ENCODE peak calls at places on chromosomes 2 and 18, in eight cellular contexts. C is spleen, Z is GM23338, S is IMR-90, Y is AG04450, W is body of pancreas, E is upper lobe of left lung, X is transverse colon. O is an unnamed sample.

GRCh38 chr2:77552956-77553355 is 30.8 kb upstream of the LRRTM4 start:
- DNase-seq in C (no peak), Z (no peak), S (no peak), Y (no peak), W (no peak), E (no peak), X (no peak), O (no peak)

GRCh38 chr18:30485078-30485477 is 557.5 kb downstream of the DSC3 start:
- DNase-seq in C (no peak), Z (no peak), S (no peak), Y (no peak), W (no peak), E (no peak), X (no peak), O (no peak)

GRCh38 chr2:110854355-110855081 is 122.1 kb downstream of the ACOXL start:
- DNase-seq in C (no peak), Z (peak), S (no peak), Y (no peak), W (no peak), E (no peak), X (no peak), O (peak)

GRCh38 chr18:34709104-34709503 is 994 bp upstream of the DTNA start:
- DNase-seq in C (no peak), Z (no peak), S (peak), Y (peak), W (no peak), E (no peak), X (no peak), O (no peak)

GRCh38 chr18:35671952-35672603 is 90.5 kb downstream of the GALNT1 start:
- DNase-seq in C (no peak), Z (no peak), S (peak), Y (no peak), W (no peak), E (no peak), X (no peak), O (no peak)

GRCh38 chr2:240949791-240950705 is 43.9 kb downstream of the CROCC2 start:
- DNase-seq in C (no peak), Z (no peak), S (no peak), Y (no peak), W (no peak), E (no peak), X (peak), O (peak)

GRCh38 chr2:225995788-225996476 is 596.4 kb downstream of the NYAP2 start:
- DNase-seq in C (no peak), Z (no peak), S (peak), Y (no peak), W (no peak), E (no peak), X (no peak), O (no peak)

GRCh38 chr2:31831585-31831984 is 179.2 kb downstream of the MEMO1 start:
- DNase-seq in C (no peak), Z (no peak), S (peak), Y (no peak), W (no peak), E (no peak), X (no peak), O (no peak)

GRCh38 chr2:205411558-205411957 is 270.7 kb upstream of the NRP2 start:
- DNase-seq in C (no peak), Z (no peak), S (no peak), Y (no peak), W (peak), E (no peak), X (peak), O (no peak)

GRCh38 chr2:174836345-174836999 is 72.2 kb upstream of the CHRNA1 start:
- DNase-seq in C (no peak), Z (no peak), S (peak), Y (peak), W (no peak), E (no peak), X (no peak), O (no peak)

GRCh38 chr18:12770469-12771219 is 67.8 kb downstream of the PSMG2 start:
- DNase-seq in C (peak), Z (no peak), S (no peak), Y (no peak), W (no peak), E (no peak), X (no peak), O (no peak)

GRCh38 chr18:22335644-22336275 is 82.0 kb downstream of the CTAGE1 start:
- DNase-seq in C (no peak), Z (no peak), S (no peak), Y (no peak), W (no peak), E (peak), X (peak), O (no peak)
- H3K4me3 ChIP-seq in C (no peak), Z (no peak), S (no peak), Y (no peak), W (no peak), E (peak), X (no peak), O (no peak)

GRCh38 chr2:177528341-177528740 is 135.8 kb downstream of the AGPS start:
- DNase-seq in C (no peak), Z (no peak), S (no peak), Y (no peak), W (no peak), E (no peak), X (no peak), O (no peak)

GRCh38 chr2:177532567-177532966 is 140.0 kb downstream of the AGPS start:
- DNase-seq in C (no peak), Z (no peak), S (no peak), Y (no peak), W (no peak), E (no peak), X (no peak), O (no peak)

GRCh38 chr2:177530513-177531039 is 138.0 kb downstream of the AGPS start:
- DNase-seq in C (no peak), Z (no peak), S (no peak), Y (no peak), W (no peak), E (no peak), X (no peak), O (no peak)

GRCh38 chr2:177531706-177532105 is 139.1 kb downstream of the AGPS start:
- DNase-seq in C (no peak), Z (no peak), S (no peak), Y (no peak), W (no peak), E (no peak), X (no peak), O (no peak)

DNA sequence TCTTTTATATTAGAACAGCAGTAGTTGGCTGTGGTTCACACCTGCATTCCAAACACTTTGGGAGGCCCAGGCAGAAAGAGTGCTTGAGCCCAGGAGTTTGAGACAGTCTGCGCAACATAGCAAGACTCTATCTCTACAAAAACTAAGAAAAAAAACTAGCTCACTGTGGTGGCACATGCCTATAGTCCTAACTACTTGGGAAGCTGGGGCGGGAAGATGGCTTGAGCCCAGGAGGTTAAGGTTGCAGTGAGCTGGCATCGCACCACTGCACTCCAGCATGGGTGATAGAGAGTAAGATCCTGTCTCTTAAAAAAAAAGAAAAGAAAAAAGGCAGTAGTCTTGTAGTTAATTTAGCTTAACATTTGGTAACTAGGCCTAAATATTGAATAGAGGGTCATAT is 136.6 kb downstream of the AGPS start:
- DNase-seq in C (no peak), Z (peak), S (no peak), Y (no peak), W (no peak), E (no peak), X (no peak), O (no peak)
- H3K4me3 ChIP-seq in C (no peak), Z (no peak), S (no peak), Y (no peak), W (no peak), E (no peak), X (no peak), O (no peak)

DNA sequence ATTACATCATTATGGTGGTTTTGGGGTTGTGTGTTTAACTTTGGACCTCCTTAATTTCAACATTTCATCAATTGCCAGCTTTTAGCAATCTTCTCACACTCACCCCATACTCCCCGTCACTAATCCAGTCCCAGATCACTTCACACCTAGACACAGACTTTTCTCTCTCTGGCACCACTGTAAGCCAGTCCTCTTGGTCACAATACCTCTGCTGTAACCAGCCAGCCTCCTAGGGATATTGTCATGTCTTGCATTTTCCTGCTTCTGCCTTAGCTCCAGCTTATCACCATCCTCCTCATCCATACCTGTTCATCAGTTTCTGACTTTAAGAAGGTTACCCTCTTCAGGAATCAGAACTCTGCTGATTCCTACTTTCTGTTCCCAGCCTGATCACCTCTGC is 1.6 kb upstream of the STK17B start:
- DNase-seq in C (no peak), Z (no peak), S (no peak), Y (no peak), W (no peak), E (no peak), X (no peak), O (no peak)
- H3K4me3 ChIP-seq in C (no peak), Z (no peak), S (no peak), Y (no peak), W (no peak), E (no peak), X (no peak), O (no peak)

GRCh38 chr2:43027496-43027895 is 198.9 kb downstream of the ZFP36L2 start:
- DNase-seq in C (peak), Z (no peak), S (no peak), Y (no peak), W (no peak), E (no peak), X (no peak), O (no peak)
- H3K4me3 ChIP-seq in C (no peak), Z (no peak), S (no peak), Y (no peak), W (no peak), E (no peak), X (no peak), O (no peak)

GRCh38 chr2:202035089-202035940 is 1.7 kb downstream of the FZD7 start:
- DNase-seq in C (peak), Z (peak), S (peak), Y (no peak), W (peak), E (peak), X (peak), O (peak)

GRCh38 chr2:202036601-202037037 is 3.0 kb downstream of the FZD7 start:
- DNase-seq in C (no peak), Z (no peak), S (peak), Y (no peak), W (no peak), E (no peak), X (no peak), O (no peak)

GRCh38 chr2:202034249-202035088 is 814 bp downstream of the FZD7 start:
- DNase-seq in C (peak), Z (no peak), S (no peak), Y (no peak), W (peak), E (no peak), X (peak), O (no peak)

GRCh38 chr2:202037086-202037485 is 3.4 kb downstream of the FZD7 start:
- DNase-seq in C (no peak), Z (no peak), S (peak), Y (no peak), W (no peak), E (no peak), X (no peak), O (no peak)

GRCh38 chr2:202035941-202036372 is 2.3 kb downstream of the FZD7 start:
- DNase-seq in C (peak), Z (no peak), S (peak), Y (no peak), W (no peak), E (no peak), X (no peak), O (no peak)
- H3K4me3 ChIP-seq in C (no peak), Z (peak), S (peak), Y (peak), W (no peak), E (peak), X (peak), O (peak)

DNA sequence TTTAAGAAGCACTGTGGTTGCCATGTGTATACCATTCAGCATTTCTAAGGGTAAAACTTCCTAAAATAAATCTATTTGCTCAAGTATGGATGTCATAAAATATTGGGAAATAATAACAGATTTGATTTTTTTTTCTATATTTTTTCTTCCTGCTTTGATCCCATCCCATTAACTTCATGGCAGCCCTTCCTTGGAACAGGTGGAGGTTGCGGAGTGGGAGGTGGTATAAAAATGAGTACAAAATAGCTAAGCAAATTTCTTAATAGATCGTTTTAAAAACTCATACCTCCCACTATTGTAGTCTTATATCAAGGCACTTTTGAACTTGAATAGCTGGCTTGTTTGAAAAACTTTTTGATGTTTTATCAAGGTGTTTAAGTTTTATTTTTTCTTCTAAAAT is 152.1 kb upstream of the KYNU start:
- DNase-seq in C (no peak), Z (no peak), S (no peak), Y (no peak), W (no peak), E (no peak), X (no peak), O (no peak)
- H3K4me3 ChIP-seq in C (no peak), Z (no peak), S (no peak), Y (no peak), W (no peak), E (no peak), X (no peak), O (no peak)